ENCODE peak calls at places on chromosomes 7 and 10, in ten cellular contexts. V is fibroblast of lung, K is PC-3, Q is K562, R is mammary epithelial cell, P is HCT116, T is H1, D is colonic mucosa, C is H9, F is IMR-90. X is an unnamed sample.

GRCh38 chr10:104253106-104253505 is 1.6 kb upstream of the GSTO1 start:
- DNase-seq in R (no peak), P (no peak), D (no peak), F (no peak), Q (peak), T (no peak), V (no peak), C (peak), K (no peak), X (no peak)

GRCh38 chr10:112361951-112362770 is 11.8 kb upstream of the ACSL5 start:
- DNase-seq in V (peak), P (no peak), D (peak), C (peak), T (no peak), Q (no peak), K (peak), F (peak), R (peak), X (peak)

GRCh38 chr10:133257489-133258065 is 19.1 kb downstream of the ADAM8 start:
- DNase-seq in P (no peak), D (peak), T (no peak), F (no peak), Q (peak), K (peak), V (peak), R (peak), C (peak), X (peak)

GRCh38 chr10:30827531-30828120 is 198.1 kb upstream of the LYZL2 start:
- DNase-seq in Q (no peak), P (no peak), D (no peak), R (no peak), T (no peak), K (no peak), C (no peak), V (peak), F (peak), X (peak)

GRCh38 chr7:120256719-120257118 is 16.3 kb upstream of the KCND2 start:
- DNase-seq in R (no peak), T (no peak), V (no peak), D (no peak), K (no peak), P (no peak), F (no peak), C (no peak), Q (no peak), X (no peak)

GRCh38 chr7:128398016-128398840 is 11.6 kb downstream of the IMPDH1 start:
- DNase-seq in D (peak), R (no peak), F (peak), C (peak), P (no peak), Q (peak), V (peak), K (peak), T (no peak), X (no peak)

GRCh38 chr7:80387634-80388033 is 124.2 kb downstream of the GNAT3 start:
- DNase-seq in F (no peak), K (no peak), C (no peak), P (no peak), R (peak), V (peak), Q (no peak), D (no peak), T (no peak), X (no peak)

GRCh38 chr7:33940503-33940902 is 35.2 kb downstream of the BMPER start:
- DNase-seq in D (no peak), C (no peak), F (peak), Q (no peak), V (peak), R (no peak), K (no peak), P (no peak), T (no peak), X (no peak)

GRCh38 chr10:110461088-110461487 is 36.6 kb upstream of the DUSP5 start:
- DNase-seq in P (no peak), Q (no peak), F (no peak), K (no peak), C (no peak), V (no peak), D (no peak), R (no peak), T (no peak), X (no peak)

GRCh38 chr10:25895856-25896255 is 38.2 kb upstream of the MYO3A start:
- DNase-seq in Q (no peak), F (no peak), P (no peak), K (no peak), V (no peak), C (no peak), D (no peak), R (no peak), T (no peak), X (no peak)

GRCh38 chr7:42886129-42886528 is 25.7 kb downstream of the C7orf25 start:
- DNase-seq in F (no peak), C (no peak), D (no peak), T (no peak), K (peak), R (peak), V (peak), P (no peak), Q (no peak), X (no peak)

GRCh38 chr10:11863353-11864105 is 40.4 kb downstream of the PROSER2 start:
- DNase-seq in C (no peak), P (no peak), K (no peak), D (no peak), V (no peak), Q (no peak), R (no peak), T (no peak), F (no peak), X (no peak)

GRCh38 chr10:129772472-129773358 is 191.4 kb downstream of the EBF3 start:
- DNase-seq in P (no peak), C (peak), T (no peak), D (no peak), Q (no peak), V (no peak), R (no peak), F (no peak), K (no peak), X (no peak)

GRCh38 chr7:55019691-55020480 is 1.1 kb downstream of the EGFR start:
- DNase-seq in P (no peak), K (peak), V (no peak), T (no peak), D (peak), C (peak), F (no peak), Q (no peak), R (peak), X (no peak)

GRCh38 chr10:122310311-122311050 is 39.4 kb downstream of the BTBD16 start:
- DNase-seq in D (peak), F (no peak), Q (no peak), P (no peak), V (no peak), K (peak), R (no peak), T (no peak), C (no peak), X (peak)

GRCh38 chr10:59622320-59622901 is 87.2 kb downstream of the SLC16A9 start:
- DNase-seq in C (peak), Q (peak), V (peak), T (no peak), P (peak), F (peak), K (peak), D (peak), R (peak), X (peak)

GRCh38 chr10:70578371-70578947 is 24.1 kb downstream of the PRF1 start:
- DNase-seq in R (peak), V (peak), F (peak), C (no peak), D (no peak), K (peak), T (no peak), Q (peak), P (peak), X (peak)

GRCh38 chr7:90708841-90709317 is 112.8 kb downstream of the CDK14 start:
- DNase-seq in D (peak), F (no peak), R (no peak), C (peak), K (peak), V (no peak), Q (peak), P (peak), T (no peak), X (peak)

GRCh38 chr7:134693256-134693655 is 46.6 kb downstream of the BPGM start:
- DNase-seq in K (peak), F (peak), R (peak), P (no peak), V (peak), Q (no peak), D (no peak), C (no peak), T (no peak), X (peak)

GRCh38 chr10:122299423-122300075 is 28.5 kb downstream of the BTBD16 start:
- DNase-seq in V (no peak), Q (no peak), F (no peak), C (no peak), K (no peak), T (no peak), P (no peak), R (no peak), D (no peak), X (no peak)

GRCh38 chr10:100568937-100569336 is 33.2 kb downstream of the HIF1AN start:
- DNase-seq in F (no peak), T (no peak), R (no peak), K (no peak), C (peak), P (no peak), D (no peak), V (no peak), Q (no peak), X (no peak)

GRCh38 chr10:100569687-100570517 is 34.2 kb downstream of the HIF1AN start:
- DNase-seq in C (peak), T (no peak), V (no peak), R (no peak), P (peak), D (no peak), F (no peak), Q (peak), K (no peak), X (no peak)

GRCh38 chr10:100567826-100568225 is 32.1 kb downstream of the HIF1AN start:
- DNase-seq in P (no peak), R (no peak), T (no peak), C (peak), F (no peak), V (no peak), D (no peak), Q (no peak), K (no peak), X (no peak)

GRCh38 chr10:100571069-100571817 is 35.5 kb downstream of the HIF1AN start:
- DNase-seq in V (no peak), C (peak), F (no peak), K (no peak), P (no peak), T (no peak), R (no peak), D (no peak), Q (no peak), X (no peak)

GRCh38 chr10:100570518-100570865 is 34.7 kb downstream of the HIF1AN start:
- DNase-seq in C (peak), P (no peak), Q (no peak), T (no peak), F (no peak), D (no peak), K (no peak), R (no peak), V (no peak), X (no peak)
- H3K9ac ChIP-seq in C (no peak), P (peak), Q (no peak), T (no peak), F (no peak), D (no peak), K (no peak), R (no peak), V (no peak), X (no peak)

GRCh38 chr7:156101355-156101754 is 289.1 kb upstream of the SHH start:
- DNase-seq in R (no peak), C (no peak), F (no peak), Q (no peak), K (no peak), D (no peak), T (no peak), V (no peak), P (no peak), X (no peak)

GRCh38 chr7:156102267-156102666 is 290.0 kb upstream of the SHH start:
- DNase-seq in D (no peak), K (no peak), F (no peak), R (no peak), V (no peak), C (no peak), T (no peak), Q (no peak), P (no peak), X (no peak)

GRCh38 chr7:156095908-156096539 is 283.8 kb upstream of the SHH start:
- DNase-seq in D (no peak), T (no peak), K (no peak), Q (no peak), R (no peak), V (no peak), C (no peak), F (no peak), P (no peak), X (no peak)

GRCh38 chr7:156096806-156097538 is 284.7 kb upstream of the SHH start:
- DNase-seq in R (no peak), P (no peak), T (no peak), F (no peak), C (no peak), K (no peak), V (peak), Q (no peak), D (no peak), X (peak)

GRCh38 chr7:156099085-156099484 is 286.8 kb upstream of the SHH start:
- DNase-seq in P (no peak), V (no peak), T (no peak), Q (no peak), F (no peak), D (no peak), R (no peak), K (no peak), C (no peak), X (no peak)
- H3K9ac ChIP-seq in P (no peak), V (no peak), T (no peak), Q (no peak), F (no peak), D (no peak), R (no peak), K (no peak), C (no peak), X (no peak)

GRCh38 chr7:6419310-6419773 is 28.4 kb downstream of the DAGLB start:
- DNase-seq in Q (no peak), F (no peak), T (no peak), V (no peak), C (no peak), K (no peak), P (no peak), R (no peak), D (no peak), X (peak)

GRCh38 chr7:6413637-6414036 is 34.1 kb downstream of the DAGLB start:
- DNase-seq in D (no peak), F (no peak), T (no peak), C (no peak), Q (no peak), K (no peak), V (no peak), R (no peak), P (no peak), X (no peak)

GRCh38 chr7:6417408-6417807 is 30.3 kb downstream of the DAGLB start:
- DNase-seq in R (no peak), C (no peak), T (no peak), D (no peak), Q (no peak), V (no peak), P (no peak), F (no peak), K (no peak), X (no peak)

GRCh38 chr7:6420680-6421079 is 27.1 kb downstream of the DAGLB start:
- DNase-seq in P (no peak), R (no peak), T (no peak), K (no peak), C (no peak), F (no peak), Q (no peak), V (no peak), D (no peak), X (no peak)

DNA sequence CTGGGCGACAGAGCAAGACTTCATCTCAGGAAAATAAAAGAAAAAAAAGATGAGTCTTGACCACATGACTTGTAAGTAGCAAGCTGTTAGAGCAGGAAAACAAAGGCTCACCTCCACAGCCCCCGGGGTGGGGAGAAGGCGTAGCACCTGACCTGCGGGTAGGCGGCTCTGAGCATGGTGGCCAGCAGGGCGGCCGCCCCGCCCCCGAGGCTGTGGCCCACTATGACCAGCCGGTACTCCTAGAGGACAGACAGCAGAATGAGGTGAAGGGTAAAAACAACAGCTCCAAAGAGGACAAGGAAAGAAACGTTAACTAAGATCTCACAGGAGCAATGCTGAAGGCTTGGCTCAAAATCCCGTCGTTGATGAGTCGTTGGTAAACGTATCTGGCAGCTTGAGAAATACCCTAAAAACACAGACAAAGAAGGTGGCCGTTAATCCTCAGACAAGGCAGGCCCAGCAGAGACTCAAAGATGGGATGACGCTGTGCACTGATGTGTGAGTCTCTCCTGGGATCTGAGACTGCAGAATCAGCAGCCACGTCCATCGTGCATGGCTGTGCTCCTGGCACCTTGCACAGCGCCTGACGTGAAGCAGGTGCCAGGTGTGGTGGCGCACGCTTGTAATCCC is 31.1 kb downstream of the DAGLB start:
- DNase-seq in K (peak), D (no peak), V (peak), P (no peak), Q (no peak), C (peak), R (no peak), T (peak), F (peak), X (no peak)
- H3K9ac ChIP-seq in K (no peak), D (no peak), V (no peak), P (no peak), Q (no peak), C (no peak), R (no peak), T (no peak), F (no peak), X (no peak)

GRCh38 chr7:2516194-2516555 is 3.4 kb upstream of the LFNG start:
- DNase-seq in F (no peak), T (no peak), V (no peak), Q (no peak), D (no peak), K (no peak), C (no peak), R (no peak), P (no peak), X (no peak)

GRCh38 chr7:2517004-2517403 is 2.6 kb upstream of the LFNG start:
- DNase-seq in F (peak), T (no peak), P (no peak), V (peak), Q (no peak), R (peak), D (no peak), C (no peak), K (peak), X (peak)

GRCh38 chr7:2514473-2515423 is 4.8 kb upstream of the LFNG start:
- DNase-seq in K (no peak), T (no peak), R (no peak), Q (no peak), P (no peak), D (no peak), C (no peak), F (no peak), V (no peak), X (no peak)

GRCh38 chr7:2513702-2514101 is 5.9 kb upstream of the LFNG start:
- DNase-seq in V (no peak), P (no peak), T (no peak), Q (no peak), F (no peak), R (no peak), K (no peak), C (no peak), D (no peak), X (no peak)

GRCh38 chr7:2515424-2516193 is 4.0 kb upstream of the LFNG start:
- DNase-seq in K (no peak), V (no peak), R (no peak), C (no peak), T (no peak), Q (no peak), F (no peak), P (no peak), D (no peak), X (no peak)
- H3K9ac ChIP-seq in K (no peak), V (no peak), R (no peak), C (no peak), T (no peak), Q (no peak), F (no peak), P (no peak), D (no peak), X (no peak)